ENCODE peak calls at places on chromosomes 11 and 22, in five cellular contexts. T, G, I, X and K are unnamed samples. For H3K36me3, the result is how much of the 10 kb centered on the place peaks cover.

GRCh38 chr11:23127706-23128105 is 267.4 kb upstream of the CCDC179 start:
- DNase-seq in X (no peak), I (no peak), G (no peak), T (no peak), K (no peak)

GRCh38 chr22:24413271-24413670 is 14.1 kb upstream of the ADORA2A start:
- DNase-seq in G (no peak), I (no peak), T (no peak), X (no peak), K (no peak)

GRCh38 chr22:27107005-27107404 is 449.6 kb downstream of the MIAT start:
- DNase-seq in G (no peak), X (no peak), I (no peak), T (no peak), K (no peak)

GRCh38 chr11:17439316-17439782 is 37.3 kb downstream of the ABCC8 start:
- DNase-seq in I (no peak), X (no peak), T (no peak), G (no peak), K (no peak)

GRCh38 chr11:86811637-86812321 is 11.4 kb downstream of the PRSS23 start:
- DNase-seq in T (no peak), G (no peak), X (no peak), I (no peak), K (no peak)

GRCh38 chr11:8956860-8957259 is 7.4 kb downstream of the TMEM9B start:
- DNase-seq in X (no peak), G (no peak), I (no peak), T (no peak), K (no peak)

GRCh38 chr11:60905551-60906113 is 753 bp downstream of the PRPF19 start:
- DNase-seq in I (no peak), T (no peak), G (no peak), X (no peak), K (peak)

GRCh38 chr11:44785856-44786606 is 59.3 kb downstream of the TSPAN18 start:
- DNase-seq in I (no peak), T (no peak), G (peak), X (no peak), K (no peak)

GRCh38 chr11:45095691-45096010 is 50.8 kb upstream of the PRDM11 start:
- DNase-seq in X (no peak), G (no peak), T (no peak), I (no peak), K (no peak)

GRCh38 chr11:1090600-1091331 is 16.1 kb downstream of the MUC2 start:
- DNase-seq in I (no peak), T (no peak), G (no peak), X (peak), K (no peak)

GRCh38 chr22:26567610-26568009 is 22.3 kb downstream of the TPST2 start:
- DNase-seq in X (no peak), G (no peak), I (no peak), T (no peak), K (no peak)

GRCh38 chr22:24803064-24803542 is 2.9 kb upstream of the SGSM1 start:
- DNase-seq in G (peak), I (peak), T (peak), X (no peak), K (peak)

GRCh38 chr11:16356057-16356750 is at the start of gene SOX6:
- DNase-seq in T (no peak), X (no peak), G (no peak), I (no peak), K (no peak)

DNA sequence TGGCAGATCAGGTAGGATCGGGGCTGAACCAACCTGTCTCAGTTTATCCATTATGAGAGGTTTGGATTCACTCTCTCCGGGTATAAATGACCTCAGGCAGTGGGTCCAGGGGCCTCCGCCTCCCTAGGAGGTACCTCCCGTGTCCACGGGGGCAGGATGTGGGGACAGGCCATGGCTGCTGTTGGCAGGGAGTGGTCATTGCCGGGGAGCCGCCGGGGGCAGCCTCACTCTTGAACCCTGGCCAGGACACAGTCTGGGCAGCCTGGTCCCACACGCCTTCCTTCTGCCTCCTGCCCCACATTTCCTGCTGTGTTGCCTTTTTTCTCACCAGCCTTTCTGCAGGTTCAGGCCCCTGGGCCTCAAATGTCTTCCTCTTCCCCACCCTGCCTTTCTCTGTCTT is 30.9 kb downstream of the ZC3H7B start:
- DNase-seq in I (no peak), T (no peak), X (no peak), G (no peak), K (no peak)
- H3K36me3 ChIP-seq in I (half or more), T (under half), X (half or more), G (half or more), K (under half)

GRCh38 chr11:34075178-34075820 is 23.8 kb downstream of the CAPRIN1 start:
- DNase-seq in G (no peak), X (no peak), T (no peak), I (no peak), K (no peak)
- H3K36me3 ChIP-seq in G (half or more), X (half or more), T (under half), I (half or more), K (half or more)

GRCh38 chr11:66845876-66846212 is 2.6 kb downstream of the RCE1 start:
- DNase-seq in I (no peak), G (peak), T (no peak), X (no peak), K (no peak)
- H3K36me3 ChIP-seq in I (under half), G (under half), T (under half), X (under half), K (under half)

GRCh38 chr11:125371451-125371935 is 124.6 kb downstream of the FEZ1 start:
- DNase-seq in G (no peak), X (no peak), I (no peak), T (no peak), K (no peak)

GRCh38 chr11:125372911-125373310 is 123.2 kb downstream of the FEZ1 start:
- DNase-seq in I (no peak), G (no peak), X (no peak), T (no peak), K (no peak)

GRCh38 chr11:125370561-125371389 is 125.3 kb downstream of the FEZ1 start:
- DNase-seq in X (no peak), T (no peak), G (no peak), I (no peak), K (no peak)

GRCh38 chr11:125373426-125374391 is 122.4 kb downstream of the FEZ1 start:
- DNase-seq in I (no peak), T (no peak), X (no peak), G (no peak), K (no peak)

GRCh38 chr11:125372088-125372487 is 124.0 kb downstream of the FEZ1 start:
- DNase-seq in G (no peak), I (no peak), X (no peak), T (no peak), K (no peak)
- H3K36me3 ChIP-seq in G (under half), I (under half), X (under half), T (under half), K (under half)

DNA sequence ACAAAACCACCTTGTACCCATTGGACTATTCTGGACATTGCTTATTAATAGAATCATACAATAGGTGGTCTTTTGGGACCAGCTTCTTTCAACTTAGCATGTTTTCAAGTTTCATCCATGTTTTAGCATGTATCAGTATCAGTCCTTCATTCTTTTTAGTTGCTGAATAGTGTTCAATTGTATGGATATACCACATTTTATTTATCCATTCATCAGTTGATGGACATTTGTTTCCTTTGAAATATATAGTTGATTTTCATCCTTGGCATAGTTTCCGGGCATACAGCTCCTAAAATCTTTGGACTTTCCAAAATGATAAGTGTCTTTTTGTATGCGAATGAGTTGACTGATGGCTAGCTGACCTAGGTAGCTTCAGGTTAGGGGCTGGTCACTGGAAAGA is 12.2 kb downstream of the PPP6R3 start:
- DNase-seq in X (no peak), G (no peak), T (no peak), I (no peak), K (no peak)
- H3K36me3 ChIP-seq in X (under half), G (under half), T (under half), I (under half), K (under half)

GRCh38 chr22:46355369-46355995 is 20.0 kb downstream of the TRMU start:
- DNase-seq in I (peak), X (peak), T (peak), G (no peak), K (peak)
- H3K36me3 ChIP-seq in I (half or more), X (half or more), T (under half), G (half or more), K (under half)

GRCh38 chr22:30969532-30970355 is 679 bp downstream of the TUG1 start:
- DNase-seq in X (no peak), G (no peak), I (peak), T (no peak), K (peak)
- H3K36me3 ChIP-seq in X (under half), G (under half), I (under half), T (under half), K (under half)

DNA sequence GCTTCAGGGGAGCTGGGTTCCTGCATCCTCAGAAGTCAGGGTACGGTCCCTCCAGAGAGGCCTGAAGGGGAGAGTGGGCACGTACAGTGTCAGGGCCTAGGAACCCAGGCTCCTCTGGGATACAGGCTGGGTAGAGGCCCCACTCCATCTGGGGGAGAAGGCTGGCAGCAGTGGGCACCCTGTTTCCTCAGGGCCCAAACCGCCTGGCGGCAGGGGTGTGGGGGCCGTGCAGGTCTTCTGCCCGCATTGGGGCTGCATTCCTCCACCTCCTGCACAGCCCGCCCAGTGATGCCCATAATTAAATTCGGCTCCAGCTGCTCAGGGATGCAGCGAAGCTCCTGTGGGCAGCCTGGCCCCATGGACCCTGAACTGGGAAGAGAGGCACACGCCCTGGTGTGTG is 35.5 kb downstream of the KCNQ1OT1 start:
- DNase-seq in T (no peak), X (no peak), I (no peak), G (peak), K (no peak)
- H3K36me3 ChIP-seq in T (under half), X (under half), I (under half), G (under half), K (under half)